ENCODE peak calls at places on chromosomes 16 and 17, in nine cellular contexts. P is GM23248, O is OCI-LY7, F is neural progenitor cell, J is PC-3, H is GM23338, A is hepatocyte, Y is SK-N-SH, K is MM.1S. Q is an unnamed sample.
A peak's percentile ranks its signal among the peaks of the same experiment; 100 is the strongest.

GRCh38 chr16:50081428-50082018 is 15.8 kb downstream of the HEATR3 start:
- DNase-seq in A (no peak), P (peak; percentile 31), F (no peak), O (no peak), Y (no peak), J (no peak), H (no peak), K (no peak), Q (no peak)

GRCh38 chr17:74453665-74454196 is 12.7 kb upstream of the CD300A start:
- DNase-seq in O (peak; percentile 93), P (no peak), J (peak; percentile 88), Y (peak; percentile 99), A (no peak), H (no peak), K (peak; percentile 83), F (peak; percentile 97), Q (no peak)

GRCh38 chr17:77235370-77236080 is 94.8 kb downstream of the SEC14L1 start:
- DNase-seq in A (peak; percentile 44), H (no peak), J (no peak), O (no peak), P (peak; percentile 86), K (peak; percentile 93), F (no peak), Y (peak; percentile 71), Q (no peak)

GRCh38 chr16:65548470-65548869 is 426.6 kb upstream of the CDH11 start:
- DNase-seq in J (no peak), F (peak; percentile 38), K (no peak), Y (peak; percentile 45), H (peak; percentile 39), A (no peak), O (no peak), P (peak; percentile 39), Q (no peak)

GRCh38 chr17:58301504-58302150 is 20.9 kb upstream of the MPO start:
- DNase-seq in K (no peak), J (no peak), A (no peak), Y (no peak), O (no peak), P (no peak), H (no peak), F (no peak), Q (no peak)

GRCh38 chr17:64256913-64257807 is 5.9 kb downstream of the TEX2 start:
- DNase-seq in Y (no peak), A (no peak), K (no peak), H (no peak), P (peak; percentile 88), F (peak; percentile 78), J (no peak), O (no peak), Q (no peak)

GRCh38 chr17:80312621-80313135 is 52.0 kb downstream of the RNF213 start:
- DNase-seq in F (no peak), H (no peak), O (no peak), K (no peak), J (no peak), P (no peak), A (no peak), Y (no peak), Q (no peak)

GRCh38 chr16:2149630-2150417 is 1.4 kb downstream of the RAB26 start:
- DNase-seq in K (peak; percentile 18), Y (no peak), A (no peak), O (peak; percentile 41), H (peak; percentile 53), F (peak; percentile 38), P (no peak), J (peak; percentile 11), Q (no peak)

GRCh38 chr17:61710546-61710945 is 119.5 kb upstream of the NACA2 start:
- DNase-seq in O (no peak), Y (no peak), J (no peak), F (no peak), K (no peak), A (no peak), H (no peak), P (no peak), Q (no peak)

DNA sequence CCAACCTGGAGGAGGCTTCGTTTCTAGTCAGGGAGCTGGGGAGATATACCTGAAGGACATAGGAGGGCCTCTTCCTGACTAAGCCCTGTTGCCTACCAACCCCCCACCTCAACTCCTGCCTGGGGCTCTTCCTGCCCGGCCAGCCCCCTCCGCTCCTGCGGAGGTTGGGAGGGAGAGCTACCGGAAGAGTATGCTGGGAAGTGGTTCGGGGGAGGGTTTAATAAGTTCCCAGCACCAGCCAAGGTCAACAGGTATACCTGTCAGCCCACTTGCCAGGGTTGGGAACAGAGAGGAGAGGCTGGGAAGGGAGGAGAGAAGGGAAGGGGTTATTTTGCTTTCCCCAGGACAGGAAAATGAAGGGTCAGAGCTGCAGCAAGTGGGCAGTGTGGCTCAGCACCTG is 4.7 kb downstream of the PPP1R1B start:
- DNase-seq in A (no peak), F (no peak), H (peak; percentile 84), O (no peak), K (no peak), P (no peak), J (peak; percentile 78), Y (no peak), Q (no peak)
- TF ChIP-seq EZH2phosphoT487 in A (no peak), F (no peak), H (no peak), O (no peak), K (no peak), P (no peak), J (no peak), Y (no peak), Q (no peak)

GRCh38 chr17:39624313-39624712 is 2.4 kb upstream of the PPP1R1B start:
- DNase-seq in O (no peak), A (no peak), J (no peak), Y (no peak), H (no peak), K (no peak), P (no peak), F (no peak), Q (no peak)

GRCh38 chr17:39623356-39623950 is 3.3 kb upstream of the PPP1R1B start:
- DNase-seq in Y (peak; percentile 89), K (peak; percentile 80), A (peak; percentile 86), H (peak; percentile 87), J (peak; percentile 77), F (peak; percentile 78), O (peak; percentile 84), P (peak; percentile 74), Q (no peak)

GRCh38 chr17:39621523-39622379 is 5.0 kb upstream of the PPP1R1B start:
- DNase-seq in J (peak; percentile 84), Y (peak; percentile 88), H (peak; percentile 84), K (peak; percentile 83), O (peak; percentile 87), P (peak; percentile 85), F (peak; percentile 90), A (peak; percentile 89), Q (no peak)

GRCh38 chr17:39619786-39620101 is 7.0 kb upstream of the PPP1R1B start:
- DNase-seq in A (no peak), P (no peak), Y (no peak), F (no peak), K (no peak), H (no peak), O (no peak), J (no peak), Q (no peak)

DNA sequence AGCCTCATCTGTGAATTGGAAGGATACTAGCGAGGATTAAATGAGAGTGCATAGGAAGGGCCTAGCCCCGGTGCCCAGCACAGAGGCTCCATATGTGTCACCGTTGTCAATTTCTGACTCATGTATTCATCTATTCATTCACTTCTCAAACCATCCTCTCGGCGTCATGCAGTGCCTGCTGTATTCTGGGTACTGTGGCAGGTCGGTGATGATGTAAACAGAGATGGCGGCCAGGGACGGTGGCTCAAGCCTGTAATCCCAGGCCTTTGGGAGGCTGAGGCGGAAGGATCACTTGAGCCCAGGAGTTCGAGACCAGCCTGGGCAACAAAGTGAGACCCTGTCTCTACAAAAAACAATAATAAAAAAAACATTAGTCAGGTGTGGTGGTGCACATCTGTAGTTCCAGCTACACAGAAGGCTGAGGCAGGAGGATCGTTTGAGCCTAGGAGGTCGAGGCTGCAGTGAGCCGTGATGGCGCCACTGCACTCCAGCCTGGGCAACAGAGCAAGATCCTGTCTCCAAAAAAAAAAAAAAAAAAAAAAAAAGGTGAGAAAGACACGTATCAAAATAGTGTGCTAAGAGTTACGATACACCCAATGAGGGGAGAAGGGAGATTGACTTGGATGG is 4.3 kb upstream of the PPP1R1B start:
- DNase-seq in F (no peak), J (peak; percentile 21), H (peak; percentile 21), O (peak; percentile 33), A (no peak), P (peak; percentile 48), K (peak; percentile 27), Y (no peak), Q (no peak)
- TF ChIP-seq EZH2phosphoT487 in F (no peak), J (no peak), H (no peak), O (no peak), A (no peak), P (no peak), K (no peak), Y (no peak), Q (no peak)

DNA sequence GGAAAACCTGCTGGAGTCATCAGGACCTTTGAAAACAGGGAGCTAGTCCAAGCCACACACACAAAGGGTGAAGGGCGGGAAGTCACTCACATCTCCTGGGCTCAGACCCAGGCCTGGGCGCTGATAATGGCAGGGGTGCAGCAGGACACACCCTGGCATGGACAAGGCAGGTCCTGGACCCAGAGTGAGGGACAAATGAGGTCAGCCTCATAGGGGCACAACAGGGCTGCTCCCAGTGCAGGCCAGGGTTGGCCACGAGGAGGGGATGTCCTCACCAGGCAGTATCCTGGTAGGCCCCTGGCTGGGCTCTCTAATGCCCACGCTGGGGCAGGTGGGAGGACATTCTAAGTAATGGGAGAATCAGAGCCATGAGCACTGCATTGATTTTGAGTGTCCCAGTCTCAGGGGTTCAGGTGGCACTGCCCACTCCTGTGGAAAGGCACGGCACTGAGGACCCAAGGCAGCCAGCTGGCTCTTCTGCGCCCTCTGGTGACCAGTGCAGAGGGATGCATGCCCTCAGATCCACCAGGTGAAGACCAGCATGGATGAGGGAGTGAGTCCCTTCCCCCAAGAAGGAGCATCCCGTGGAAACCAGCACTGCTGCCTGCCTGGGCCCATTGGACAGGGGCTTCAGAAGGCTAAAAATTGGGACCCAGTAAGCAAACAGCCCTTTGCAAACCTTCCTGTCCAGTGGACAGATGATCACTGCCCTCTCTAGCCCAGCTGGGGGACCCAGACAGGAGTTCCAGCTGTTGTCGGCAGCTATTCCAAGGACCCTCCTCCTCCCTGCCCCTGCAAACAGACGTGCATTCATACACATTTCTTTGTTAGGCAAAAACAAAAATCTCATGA is 23.3 kb upstream of the SREBF1 start:
- DNase-seq in P (peak; percentile 70), Y (peak; percentile 84), J (peak; percentile 78), F (peak; percentile 80), K (peak; percentile 55), H (peak; percentile 79), A (peak; percentile 79), O (peak; percentile 73), Q (no peak)
- TF ChIP-seq EZH2phosphoT487 in P (no peak), Y (no peak), J (no peak), F (no peak), K (no peak), H (no peak), A (no peak), O (no peak), Q (no peak)

GRCh38 chr17:7858487-7858832 is 657 bp downstream of the CYB5D1 start:
- DNase-seq in A (peak; percentile 73), Y (no peak), P (peak; percentile 92), O (peak; percentile 83), H (peak; percentile 89), J (peak; percentile 40), K (peak; percentile 61), F (peak; percentile 88), Q (no peak)
- TF ChIP-seq EZH2phosphoT487 in A (no peak), Y (no peak), P (no peak), O (no peak), H (no peak), J (no peak), K (no peak), F (no peak), Q (no peak)

Q was measured in HCT116.